ENCODE peak calls at places on chromosomes 3 and 15, in eight cellular contexts. One of them, this sample, is unnamed.

GRCh38 chr15:70783610-70784021 is 20.3 kb upstream of the UACA start:
- DNase-seq in HS-27A: no peak
- DNase-seq in AML-193: no peak
- DNase-seq in HEK293T: no peak
- DNase-seq in central memory CD4-positive, alpha-beta T cell: no peak
- DNase-seq in NCI-H345: no peak
- DNase-seq in AG09319: no peak
- DNase-seq in thyroid gland: peak
- DNase-seq in this sample: no peak

GRCh38 chr3:45758871-45759270 is 37.5 kb downstream of the SLC6A20 start:
- DNase-seq in HS-27A: no peak
- DNase-seq in AML-193: no peak
- DNase-seq in HEK293T: no peak
- DNase-seq in central memory CD4-positive, alpha-beta T cell: no peak
- DNase-seq in NCI-H345: no peak
- DNase-seq in AG09319: no peak
- DNase-seq in thyroid gland: no peak
- DNase-seq in this sample: no peak

GRCh38 chr3:160162440-160162839 is 62.8 kb upstream of the C3orf80 start:
- DNase-seq in HS-27A: no peak
- DNase-seq in AML-193: no peak
- DNase-seq in HEK293T: no peak
- DNase-seq in central memory CD4-positive, alpha-beta T cell: no peak
- DNase-seq in NCI-H345: no peak
- DNase-seq in AG09319: no peak
- DNase-seq in thyroid gland: no peak
- DNase-seq in this sample: no peak

GRCh38 chr3:30437172-30437571 is 169.2 kb upstream of the TGFBR2 start:
- DNase-seq in HS-27A: no peak
- DNase-seq in AML-193: no peak
- DNase-seq in HEK293T: peak
- DNase-seq in central memory CD4-positive, alpha-beta T cell: no peak
- DNase-seq in NCI-H345: no peak
- DNase-seq in AG09319: no peak
- DNase-seq in thyroid gland: peak
- DNase-seq in this sample: no peak

GRCh38 chr3:79568938-79569337 is 198.9 kb downstream of the ROBO1 start:
- DNase-seq in HS-27A: no peak
- DNase-seq in AML-193: no peak
- DNase-seq in HEK293T: no peak
- DNase-seq in central memory CD4-positive, alpha-beta T cell: no peak
- DNase-seq in NCI-H345: no peak
- DNase-seq in AG09319: no peak
- DNase-seq in thyroid gland: no peak
- DNase-seq in this sample: no peak

GRCh38 chr3:116663161-116663885 is 46.3 kb upstream of the TUSC7 start:
- DNase-seq in HS-27A: no peak
- DNase-seq in AML-193: no peak
- DNase-seq in HEK293T: peak
- DNase-seq in central memory CD4-positive, alpha-beta T cell: no peak
- DNase-seq in NCI-H345: no peak
- DNase-seq in AG09319: no peak
- DNase-seq in thyroid gland: no peak
- DNase-seq in this sample: no peak

GRCh38 chr3:30737746-30738499 is 131.5 kb downstream of the TGFBR2 start:
- DNase-seq in HS-27A: no peak
- DNase-seq in AML-193: no peak
- DNase-seq in HEK293T: no peak
- DNase-seq in central memory CD4-positive, alpha-beta T cell: no peak
- DNase-seq in NCI-H345: no peak
- DNase-seq in AG09319: no peak
- DNase-seq in thyroid gland: no peak
- DNase-seq in this sample: no peak

GRCh38 chr3:124034016-124034808 is 42.3 kb upstream of the ROPN1 start:
- DNase-seq in HS-27A: no peak
- DNase-seq in AML-193: no peak
- DNase-seq in HEK293T: peak
- DNase-seq in central memory CD4-positive, alpha-beta T cell: no peak
- DNase-seq in NCI-H345: peak
- DNase-seq in AG09319: no peak
- DNase-seq in thyroid gland: no peak
- DNase-seq in this sample: no peak

GRCh38 chr3:9746330-9746729 is 3.4 kb upstream of the OGG1 start:
- DNase-seq in HS-27A: no peak
- DNase-seq in AML-193: no peak
- DNase-seq in HEK293T: no peak
- DNase-seq in central memory CD4-positive, alpha-beta T cell: no peak
- DNase-seq in NCI-H345: no peak
- DNase-seq in AG09319: no peak
- DNase-seq in thyroid gland: no peak
- DNase-seq in this sample: no peak

GRCh38 chr3:169772530-169772950 is 656 bp upstream of the MYNN start:
- DNase-seq in HS-27A: peak
- DNase-seq in AML-193: peak
- DNase-seq in HEK293T: peak
- DNase-seq in central memory CD4-positive, alpha-beta T cell: no peak
- DNase-seq in NCI-H345: peak
- DNase-seq in AG09319: no peak
- DNase-seq in thyroid gland: peak
- DNase-seq in this sample: peak

GRCh38 chr15:33757505-33758211 is 210.6 kb upstream of the CHRM5 start:
- DNase-seq in HS-27A: no peak
- DNase-seq in AML-193: no peak
- DNase-seq in HEK293T: no peak
- DNase-seq in central memory CD4-positive, alpha-beta T cell: no peak
- DNase-seq in NCI-H345: no peak
- DNase-seq in AG09319: no peak
- DNase-seq in thyroid gland: no peak
- DNase-seq in this sample: no peak

GRCh38 chr15:89164712-89165211 is 56.6 kb downstream of the RLBP1 start:
- DNase-seq in HS-27A: no peak
- DNase-seq in AML-193: no peak
- DNase-seq in HEK293T: no peak
- DNase-seq in central memory CD4-positive, alpha-beta T cell: no peak
- DNase-seq in NCI-H345: no peak
- DNase-seq in AG09319: no peak
- DNase-seq in thyroid gland: peak
- DNase-seq in this sample: no peak

GRCh38 chr15:66269326-66270090 is 16.0 kb upstream of the MEGF11 start:
- DNase-seq in HS-27A: no peak
- DNase-seq in AML-193: no peak
- DNase-seq in HEK293T: peak
- DNase-seq in central memory CD4-positive, alpha-beta T cell: no peak
- DNase-seq in NCI-H345: no peak
- DNase-seq in AG09319: no peak
- DNase-seq in thyroid gland: no peak
- DNase-seq in this sample: no peak

GRCh38 chr3:87088984-87089841 is 98.3 kb upstream of the VGLL3 start:
- DNase-seq in HS-27A: peak
- DNase-seq in AML-193: peak
- DNase-seq in HEK293T: no peak
- DNase-seq in central memory CD4-positive, alpha-beta T cell: no peak
- DNase-seq in NCI-H345: peak
- DNase-seq in AG09319: peak
- DNase-seq in thyroid gland: peak
- DNase-seq in this sample: no peak

This sample was measured in GM12878.